ENCODE peak calls at places on chromosomes 12 and 14, in six cellular contexts. P is brain microvascular endothelial cell, T is AG04449, Q is astrocyte of the spinal cord, X is heart right ventricle, Y is GM20000. Z is an unnamed sample.

GRCh38 chr12:9617124-9617523 is 9.4 kb upstream of the KLRB1 start:
- DNase-seq in P (no peak), T (no peak), Q (no peak), X (no peak), Y (no peak), Z (no peak)

GRCh38 chr12:105676694-105677093 is 346.2 kb downstream of the C12orf75 start:
- DNase-seq in P (no peak), T (no peak), Q (no peak), X (peak; percentile 13), Y (no peak), Z (no peak)

GRCh38 chr12:53961025-53961761 is 6.5 kb downstream of the HOXC12 start:
- DNase-seq in P (no peak), T (no peak), Q (no peak), X (no peak), Y (no peak), Z (no peak)

GRCh38 chr14:105902131-105902898 is 375.9 kb downstream of the TMEM121 start:
- DNase-seq in P (no peak), T (no peak), Q (no peak), X (peak; percentile 0), Y (no peak), Z (no peak)

GRCh38 chr14:64444984-64445845 is 20.1 kb upstream of the AKAP5 start:
- DNase-seq in P (peak; percentile 88), T (peak; percentile 59), Q (peak; percentile 81), X (no peak), Y (peak; percentile 80), Z (no peak)

GRCh38 chr12:2306012-2306411 is 253.2 kb downstream of the CACNA1C start:
- DNase-seq in P (peak; percentile 23), T (no peak), Q (no peak), X (no peak), Y (no peak), Z (no peak)

GRCh38 chr12:113852273-113852672 is 113.9 kb downstream of the RBM19 start:
- DNase-seq in P (no peak), T (no peak), Q (no peak), X (no peak), Y (no peak), Z (no peak)

GRCh38 chr12:68065687-68066086 is 76.4 kb downstream of the IFNG-AS1 start:
- DNase-seq in P (no peak), T (no peak), Q (no peak), X (no peak), Y (no peak), Z (no peak)

GRCh38 chr14:27557445-27557844 is 959.6 kb upstream of the NOVA1 start:
- DNase-seq in P (no peak), T (no peak), Q (no peak), X (no peak), Y (no peak), Z (no peak)

GRCh38 chr14:68210729-68211299 is 391.2 kb downstream of the RAD51B start:
- DNase-seq in P (peak; percentile 94), T (peak; percentile 82), Q (peak; percentile 94), X (peak; percentile 25), Y (peak; percentile 76), Z (peak; percentile 96)

GRCh38 chr12:69157023-69157655 is 82.2 kb upstream of the CPSF6 start:
- DNase-seq in P (peak; percentile 78), T (no peak), Q (peak; percentile 84), X (peak; percentile 79), Y (peak; percentile 86), Z (peak; percentile 81)

GRCh38 chr12:133192847-133193246 is 11.6 kb downstream of the ZNF268 start:
- DNase-seq in P (no peak), T (no peak), Q (no peak), X (no peak), Y (no peak), Z (no peak)

GRCh38 chr12:123643911-123644310 is 10.3 kb downstream of the GTF2H3 start:
- DNase-seq in P (no peak), T (no peak), Q (no peak), X (no peak), Y (no peak), Z (no peak)

GRCh38 chr14:81219821-81220487 is 805 bp downstream of the GTF2A1 start:
- DNase-seq in P (peak; percentile 2), T (no peak), Q (no peak), X (peak; percentile 32), Y (peak; percentile 52), Z (peak; percentile 5)

GRCh38 chr14:66507722-66508546 is at the start of gene GPHN:
- DNase-seq in P (peak; percentile 99), T (peak; percentile 89), Q (peak; percentile 98), X (peak; percentile 97), Y (peak; percentile 90), Z (peak; percentile 98)

DNA sequence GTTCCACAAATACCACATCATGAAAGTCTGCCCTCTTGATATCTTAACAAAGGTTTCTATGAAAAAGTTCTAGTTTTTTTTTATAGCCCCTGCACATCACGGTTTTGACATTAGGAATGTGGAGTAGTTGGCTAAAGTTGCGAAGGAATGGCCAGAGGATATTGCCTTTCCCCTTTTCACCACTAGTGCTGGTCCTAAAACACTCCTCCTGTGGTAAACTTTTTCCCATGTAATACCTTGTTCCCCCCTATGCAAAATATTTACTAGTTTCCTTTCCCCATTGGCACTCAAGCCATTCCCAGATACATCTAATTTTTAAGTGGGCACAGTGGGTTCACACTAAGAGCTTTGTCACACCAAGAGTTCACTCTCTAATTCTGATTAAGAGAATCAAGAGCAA is 33.4 kb downstream of the R3HDM2 start:
- DNase-seq in P (no peak), T (no peak), Q (no peak), X (no peak), Y (no peak), Z (no peak)
- TF ChIP-seq CTCF in P (no peak), T (no peak), Q (no peak), X (no peak), Y (no peak), Z (peak; percentile 20)

GRCh38 chr14:71863049-71863448 is 69.2 kb upstream of the RGS6 start:
- DNase-seq in P (no peak), T (no peak), Q (no peak), X (no peak), Y (no peak), Z (no peak)
- TF ChIP-seq CTCF in P (peak; percentile 9), T (peak; percentile 4), Q (peak; percentile 14), X (no peak), Y (no peak), Z (peak; percentile 63)

GRCh38 chr14:103058209-103059055 is 1.1 kb upstream of the CDC42BPB start:
- DNase-seq in P (no peak), T (no peak), Q (peak; percentile 16), X (no peak), Y (no peak), Z (no peak)

GRCh38 chr14:103064978-103065377 is 7.6 kb upstream of the CDC42BPB start:
- DNase-seq in P (no peak), T (no peak), Q (no peak), X (no peak), Y (no peak), Z (no peak)

GRCh38 chr14:103059556-103059955 is 2.2 kb upstream of the CDC42BPB start:
- DNase-seq in P (no peak), T (no peak), Q (no peak), X (no peak), Y (no peak), Z (no peak)

GRCh38 chr14:103064436-103064835 is 7.1 kb upstream of the CDC42BPB start:
- DNase-seq in P (no peak), T (no peak), Q (no peak), X (no peak), Y (no peak), Z (no peak)

GRCh38 chr14:103061482-103061976 is 4.2 kb upstream of the CDC42BPB start:
- DNase-seq in P (no peak), T (no peak), Q (no peak), X (no peak), Y (no peak), Z (no peak)
- TF ChIP-seq CTCF in P (no peak), T (no peak), Q (no peak), X (no peak), Y (no peak), Z (no peak)

GRCh38 chr12:26182377-26182776 is 13.0 kb upstream of the SSPN start:
- DNase-seq in P (no peak), T (no peak), Q (no peak), X (no peak), Y (no peak), Z (no peak)
- TF ChIP-seq CTCF in P (no peak), T (no peak), Q (no peak), X (no peak), Y (no peak), Z (no peak)

GRCh38 chr14:76870146-76870545 is 43.9 kb downstream of the LRRC74A start:
- DNase-seq in P (no peak), T (no peak), Q (no peak), X (no peak), Y (no peak), Z (peak; percentile 11)
- TF ChIP-seq CTCF in P (peak; percentile 65), T (peak; percentile 33), Q (peak; percentile 34), X (peak; percentile 9), Y (no peak), Z (peak; percentile 72)

GRCh38 chr14:88934231-88934898 is 109.9 kb downstream of the TTC8 start:
- DNase-seq in P (peak; percentile 18), T (no peak), Q (peak; percentile 43), X (no peak), Y (no peak), Z (peak; percentile 25)

GRCh38 chr14:88935083-88935482 is 110.6 kb downstream of the TTC8 start:
- DNase-seq in P (no peak), T (no peak), Q (no peak), X (no peak), Y (no peak), Z (no peak)

GRCh38 chr14:88933203-88933602 is 108.8 kb downstream of the TTC8 start:
- DNase-seq in P (no peak), T (no peak), Q (no peak), X (no peak), Y (no peak), Z (no peak)

DNA sequence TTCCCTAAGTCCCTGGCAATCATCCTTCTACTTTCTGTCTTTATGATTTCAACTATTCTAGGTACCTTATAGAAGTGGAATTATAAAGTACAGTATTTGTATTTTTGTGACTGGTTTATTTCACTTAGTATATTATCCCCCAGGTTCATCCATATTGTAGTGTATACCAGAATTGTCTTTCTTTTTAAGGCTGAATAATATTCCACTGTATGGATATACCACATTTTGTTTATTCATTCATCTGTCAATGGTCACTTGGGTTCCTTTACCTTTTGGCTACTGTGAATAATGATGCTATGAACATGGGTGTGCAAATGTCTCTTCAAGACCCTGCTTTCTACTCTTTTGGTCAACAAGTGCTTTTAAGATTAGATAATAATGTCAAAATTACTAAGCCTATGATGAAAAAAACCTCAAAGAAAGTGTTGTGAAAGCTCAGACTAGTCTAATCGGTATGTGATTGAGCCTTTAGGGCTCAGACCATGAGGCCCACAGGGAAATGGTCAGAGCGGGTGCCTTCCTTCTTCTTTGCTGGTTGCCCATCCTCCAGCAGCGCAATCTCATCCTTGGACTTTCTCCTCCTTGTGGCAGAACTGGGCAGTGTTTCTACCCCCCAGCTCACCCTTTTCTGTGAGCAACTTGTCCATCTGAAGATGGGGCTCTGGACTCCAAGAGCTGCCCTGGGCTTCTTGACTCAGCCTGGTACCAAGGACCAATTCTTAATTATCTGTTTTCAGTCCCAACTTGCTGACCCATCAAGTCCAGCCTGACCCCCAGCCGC is 105.4 kb downstream of the TTC8 start:
- DNase-seq in P (no peak), T (no peak), Q (no peak), X (no peak), Y (no peak), Z (no peak)
- TF ChIP-seq CTCF in P (peak; percentile 49), T (no peak), Q (no peak), X (no peak), Y (no peak), Z (peak; percentile 55)

GRCh38 chr12:112503521-112503920 is 84.8 kb downstream of the PTPN11 start:
- DNase-seq in P (no peak), T (no peak), Q (no peak), X (no peak), Y (no peak), Z (no peak)

GRCh38 chr12:112506513-112507166 is 87.9 kb downstream of the PTPN11 start:
- DNase-seq in P (no peak), T (no peak), Q (no peak), X (no peak), Y (no peak), Z (no peak)
- TF ChIP-seq CTCF in P (peak; percentile 47), T (no peak), Q (peak; percentile 18), X (no peak), Y (no peak), Z (no peak)